ENCODE peak calls at places on chromosomes 16 and 17, in five cellular contexts. V, K, E, C and A are unnamed samples.

GRCh38 chr16:57138281-57138935 is 46.0 kb downstream of the CPNE2 start:
- DNase-seq in V (peak; percentile 29), K (no peak), E (no peak), C (no peak), A (no peak)

GRCh38 chr17:32126746-32127145 is 15.6 kb upstream of the RHOT1 start:
- DNase-seq in V (no peak), K (no peak), E (no peak), C (no peak), A (no peak)

GRCh38 chr17:266701-267656 is 85.5 kb upstream of the DOC2B start:
- DNase-seq in V (peak; percentile 54), K (no peak), E (no peak), C (peak; percentile 42), A (no peak)

GRCh38 chr17:4658478-4659305 is 17.2 kb upstream of the ALOX15 start:
- DNase-seq in V (peak; percentile 7), K (no peak), E (no peak), C (no peak), A (no peak)

GRCh38 chr17:34717092-34717491 is 137.7 kb downstream of the TMEM132E start:
- DNase-seq in V (no peak), K (no peak), E (no peak), C (no peak), A (no peak)

GRCh38 chr17:61325382-61326073 is 74.1 kb upstream of the TBX2 start:
- DNase-seq in V (no peak), K (no peak), E (no peak), C (no peak), A (no peak)

GRCh38 chr16:11497851-11498289 is 88.8 kb downstream of the LITAF start:
- DNase-seq in V (no peak), K (no peak), E (no peak), C (peak; percentile 57), A (no peak)

GRCh38 chr16:64211306-64211705 is 910.6 kb downstream of the CDH11 start:
- DNase-seq in V (no peak), K (no peak), E (no peak), C (no peak), A (no peak)

GRCh38 chr17:42363767-42364585 is 24.3 kb downstream of the STAT3 start:
- DNase-seq in V (no peak), K (no peak), E (no peak), C (no peak), A (no peak)

GRCh38 chr16:9148376-9149015 is 57.1 kb downstream of the HAPSTR1 start:
- DNase-seq in V (no peak), K (no peak), E (no peak), C (no peak), A (no peak)

GRCh38 chr16:17330019-17330570 is 140.7 kb downstream of the XYLT1 start:
- DNase-seq in V (no peak), K (no peak), E (no peak), C (no peak), A (no peak)

GRCh38 chr16:30839523-30840227 is 52.7 kb upstream of the ZNF629 start:
- DNase-seq in V (no peak), K (no peak), E (no peak), C (no peak), A (no peak)

GRCh38 chr16:7218936-7219335 is 113.7 kb upstream of the RBFOX1 start:
- DNase-seq in V (no peak), K (no peak), E (no peak), C (no peak), A (no peak)

GRCh38 chr17:18324140-18325049 is 9.3 kb downstream of the SMCR8 start:
- DNase-seq in V (no peak), K (no peak), E (no peak), C (no peak), A (no peak)

GRCh38 chr17:596287-596686 is 118.4 kb downstream of the VPS53 start:
- DNase-seq in V (no peak), K (no peak), E (no peak), C (peak; percentile 71), A (no peak)

GRCh38 chr17:47789611-47790520 is 31.7 kb downstream of the OSBPL7 start:
- DNase-seq in V (peak; percentile 71), K (no peak), E (peak; percentile 8), C (peak; percentile 66), A (peak; percentile 43)

GRCh38 chr16:50133214-50133613 is 19.9 kb upstream of the TENT4B start:
- DNase-seq in V (no peak), K (no peak), E (no peak), C (no peak), A (no peak)

GRCh38 chr17:37392024-37392590 is 14.5 kb downstream of the ACACA start:
- DNase-seq in V (no peak), K (no peak), E (no peak), C (no peak), A (no peak)

GRCh38 chr16:5867250-5867649 is 769.7 kb upstream of the EEF2KMT start:
- DNase-seq in V (no peak), K (no peak), E (no peak), C (no peak), A (no peak)

GRCh38 chr17:73234746-73235145 is 26.9 kb downstream of the CPSF4L start:
- DNase-seq in V (no peak), K (no peak), E (no peak), C (no peak), A (no peak)

GRCh38 chr16:50309527-50310307 is 43.4 kb downstream of the ADCY7 start:
- DNase-seq in V (no peak), K (no peak), E (no peak), C (no peak), A (no peak)

GRCh38 chr17:66548659-66549311 is 246.4 kb downstream of the PRKCA start:
- DNase-seq in V (no peak), K (no peak), E (no peak), C (no peak), A (no peak)

GRCh38 chr16:2818278-2818876 is 1.3 kb downstream of the PRSS21 start:
- DNase-seq in V (peak; percentile 43), K (no peak), E (no peak), C (no peak), A (peak; percentile 35)

GRCh38 chr17:35087731-35088646 is 24.5 kb upstream of the RFFL start:
- DNase-seq in V (peak; percentile 79), K (no peak), E (no peak), C (peak; percentile 65), A (peak; percentile 11)

GRCh38 chr16:55515110-55515509 is 6.2 kb downstream of the LPCAT2 start:
- DNase-seq in V (no peak), K (no peak), E (no peak), C (no peak), A (no peak)

GRCh38 chr16:22318690-22319358 is 21.6 kb downstream of the POLR3E start:
- DNase-seq in V (peak; percentile 68), K (no peak), E (peak; percentile 38), C (peak; percentile 47), A (peak; percentile 44)

GRCh38 chr17:58325976-58326468 is 2.6 kb downstream of the TSPOAP1 start:
- DNase-seq in V (peak; percentile 63), K (no peak), E (no peak), C (no peak), A (no peak)

GRCh38 chr17:41967141-41967920 is 736 bp downstream of the CNP start:
- DNase-seq in V (no peak), K (no peak), E (no peak), C (peak; percentile 32), A (peak; percentile 8)

DNA sequence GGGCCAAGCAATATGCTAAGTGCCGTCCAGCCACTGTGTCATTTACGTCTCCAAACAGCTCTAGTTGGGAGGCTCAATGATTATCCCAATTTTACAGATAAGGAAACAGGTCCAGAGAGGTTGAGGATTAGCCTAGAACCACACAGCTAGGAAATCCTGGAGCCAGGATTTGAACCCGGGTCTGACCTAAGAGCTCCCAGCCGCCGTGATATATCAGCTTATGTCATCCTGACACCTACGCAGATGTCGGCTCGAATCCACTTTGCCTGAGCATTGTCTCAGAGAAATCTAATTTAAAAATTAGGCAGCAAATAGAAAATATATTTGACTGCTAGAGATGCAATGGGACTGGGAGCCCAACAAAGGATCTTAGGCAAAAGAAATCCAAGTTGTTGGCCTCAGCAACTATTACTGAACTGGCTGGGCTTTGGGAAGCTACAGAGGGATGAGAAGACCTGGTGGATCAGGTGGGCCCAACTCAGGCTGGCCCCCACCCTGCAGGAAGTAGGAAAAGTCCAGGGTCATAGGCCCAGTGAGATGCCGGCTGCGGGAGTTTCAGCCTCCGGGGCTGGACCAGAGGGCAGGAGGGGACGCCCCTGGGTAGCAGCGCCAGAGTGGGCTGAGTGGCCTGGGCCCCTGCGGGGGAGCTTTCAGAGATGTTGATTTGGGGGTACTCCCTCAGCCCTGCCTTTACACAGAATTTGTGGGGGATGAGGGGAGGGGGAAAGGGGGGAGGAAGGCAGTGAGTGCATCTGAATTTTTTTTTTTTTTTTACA is 35.1 kb upstream of the IL21R start:
- DNase-seq in V (peak; percentile 65), K (no peak), E (no peak), C (no peak), A (no peak)
- H3K27ac ChIP-seq in V (peak overlapping the region; percentile 56), K (peak overlapping the region; percentile 59), E (peak overlapping the region; percentile 91), C (no peak overlapping the region), A (peak overlapping the region; percentile 77)

GRCh38 chr16:88782454-88783390 is 2.3 kb downstream of the PIEZO1 start:
- DNase-seq in V (no peak), K (peak; percentile 56), E (no peak), C (peak; percentile 77), A (peak; percentile 32)

GRCh38 chr16:88779406-88780099 is 5.5 kb downstream of the PIEZO1 start:
- DNase-seq in V (no peak), K (no peak), E (no peak), C (no peak), A (no peak)

GRCh38 chr16:88781140-88782077 is 3.6 kb downstream of the PIEZO1 start:
- DNase-seq in V (peak; percentile 85), K (no peak), E (peak; percentile 64), C (no peak), A (peak; percentile 68)

GRCh38 chr16:88778541-88779065 is 6.4 kb downstream of the PIEZO1 start:
- DNase-seq in V (no peak), K (no peak), E (no peak), C (no peak), A (no peak)

GRCh38 chr16:88780100-88781062 is 4.6 kb downstream of the PIEZO1 start:
- DNase-seq in V (no peak), K (no peak), E (no peak), C (no peak), A (no peak)
- H3K4me3 ChIP-seq in V (peak overlapping the region; percentile 14), K (no peak overlapping the region), E (peak overlapping the region; percentile 40), C (no peak overlapping the region), A (peak overlapping the region; percentile 40)

DNA sequence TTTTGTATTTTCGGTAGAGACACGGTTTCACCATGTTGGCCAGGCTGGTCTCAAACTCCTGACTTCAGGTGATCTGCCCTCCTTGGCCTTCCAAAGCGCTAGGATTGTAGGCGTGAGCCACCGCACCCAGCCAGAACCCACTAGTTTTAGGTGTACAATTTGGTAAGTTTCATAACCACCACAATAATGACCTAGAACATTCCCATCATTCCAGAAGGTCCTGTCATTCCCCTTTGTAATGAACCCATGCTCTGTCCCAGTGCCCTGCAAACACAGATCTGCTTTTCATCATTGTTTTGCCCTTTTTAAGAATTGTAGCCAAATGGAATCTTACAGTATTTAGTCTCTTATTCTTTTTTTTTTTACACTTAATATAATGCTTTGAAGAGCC is 35.6 kb upstream of the IRF8 start:
- DNase-seq in V (no peak), K (no peak), E (no peak), C (no peak), A (no peak)
- H3K4me1 ChIP-seq in V (no peaks in the 10 kb centered on the region), K (no peaks in the 10 kb centered on the region), E (no peaks in the 10 kb centered on the region), C (no peaks in the 10 kb centered on the region), A (no peaks in the 10 kb centered on the region)

GRCh38 chr16:25052161-25052511 is 37.0 kb upstream of the ARHGAP17 start:
- DNase-seq in V (no peak), K (no peak), E (no peak), C (peak; percentile 38), A (no peak)
- H3K27ac ChIP-seq in V (peak overlapping the region; percentile 49), K (peak overlapping the region; percentile 61), E (no peak overlapping the region), C (peak overlapping the region; percentile 56), A (no peak overlapping the region)

GRCh38 chr17:44326867-44327444 is 2.3 kb upstream of the SLC25A39 start:
- DNase-seq in V (peak; percentile 98), K (peak; percentile 89), E (peak; percentile 90), C (peak; percentile 98), A (peak; percentile 91)
- H3K4me3 ChIP-seq in V (peak overlapping the region; percentile 25), K (peak overlapping the region; percentile 88), E (peak overlapping the region; percentile 38), C (no peak overlapping the region), A (peak overlapping the region; percentile 38)